ENCODE peak calls at places on chromosomes 5 and 9, in five cellular contexts. J, M, C, Q and T are unnamed samples.
A peak's percentile ranks its signal among the peaks of the same experiment; 100 is the strongest.

GRCh38 chr5:132378580-132378979 is 9.1 kb downstream of the SLC22A5 start:
- DNase-seq in J (no peak), M (no peak), C (no peak), Q (no peak), T (no peak)

GRCh38 chr5:56339732-56340131 is 106.6 kb upstream of the ANKRD55 start:
- DNase-seq in J (no peak), M (no peak), C (no peak), Q (no peak), T (no peak)

GRCh38 chr5:35058395-35058794 is 10.6 kb upstream of the AGXT2 start:
- DNase-seq in J (no peak), M (no peak), C (no peak), Q (no peak), T (no peak)

GRCh38 chr9:94627287-94627686 is 12.0 kb downstream of the FBP1 start:
- DNase-seq in J (no peak), M (no peak), C (no peak), Q (no peak), T (no peak)

GRCh38 chr9:27179245-27179870 is 70.3 kb downstream of the TEK start:
- DNase-seq in J (no peak), M (no peak), C (no peak), Q (no peak), T (no peak)

GRCh38 chr5:125450803-125451202 is 704.4 kb upstream of the ZNF608 start:
- DNase-seq in J (no peak), M (no peak), C (no peak), Q (no peak), T (no peak)

GRCh38 chr5:178460598-178461425 is 129.4 kb downstream of the COL23A1 start:
- DNase-seq in J (peak; percentile 35), M (peak; percentile 85), C (peak; percentile 89), Q (no peak), T (peak; percentile 76)

GRCh38 chr9:75238311-75238976 is 150.1 kb downstream of the OSTF1 start:
- DNase-seq in J (peak; percentile 28), M (peak; percentile 71), C (no peak), Q (no peak), T (peak; percentile 48)

GRCh38 chr9:5205071-5205470 is 19.6 kb upstream of the INSL6 start:
- DNase-seq in J (no peak), M (no peak), C (no peak), Q (no peak), T (no peak)

GRCh38 chr5:142056831-142057696 is 44.2 kb upstream of the GNPDA1 start:
- DNase-seq in J (no peak), M (no peak), C (no peak), Q (no peak), T (no peak)

GRCh38 chr5:149144637-149145036 is 3.3 kb downstream of the ABLIM3 start:
- DNase-seq in J (no peak), M (no peak), C (no peak), Q (no peak), T (no peak)

GRCh38 chr9:37840560-37841194 is 40.1 kb downstream of the DCAF10 start:
- DNase-seq in J (no peak), M (peak; percentile 53), C (no peak), Q (no peak), T (no peak)

GRCh38 chr5:150181035-150181434 is 8.8 kb upstream of the SLC6A7 start:
- DNase-seq in J (no peak), M (peak; percentile 80), C (no peak), Q (no peak), T (peak; percentile 76)
- H3K4me1 ChIP-seq in J (no peaks in the 10 kb centered on the region), M (peaks cover 12% of the 10 kb centered on the region), C (peaks cover 40% of the 10 kb centered on the region), Q (peaks cover 12% of the 10 kb centered on the region), T (peaks cover 96% of the 10 kb centered on the region)

GRCh38 chr9:134538856-134539562 is 102.6 kb upstream of the COL5A1 start:
- DNase-seq in J (no peak), M (no peak), C (peak; percentile 52), Q (no peak), T (no peak)
- H3K4me1 ChIP-seq in J (no peaks in the 10 kb centered on the region), M (no peaks in the 10 kb centered on the region), C (peaks cover 13% of the 10 kb centered on the region), Q (peaks cover 37% of the 10 kb centered on the region), T (peaks cover 28% of the 10 kb centered on the region)

GRCh38 chr5:135635471-135635870 is 56.7 kb upstream of the CXCL14 start:
- DNase-seq in J (no peak), M (no peak), C (no peak), Q (no peak), T (no peak)

GRCh38 chr5:135629164-135629563 is 50.4 kb upstream of the CXCL14 start:
- DNase-seq in J (no peak), M (no peak), C (no peak), Q (no peak), T (no peak)

GRCh38 chr5:135629666-135630065 is 50.9 kb upstream of the CXCL14 start:
- DNase-seq in J (no peak), M (no peak), C (no peak), Q (no peak), T (no peak)

GRCh38 chr5:135632806-135633205 is 54.0 kb upstream of the CXCL14 start:
- DNase-seq in J (no peak), M (no peak), C (no peak), Q (no peak), T (no peak)

DNA sequence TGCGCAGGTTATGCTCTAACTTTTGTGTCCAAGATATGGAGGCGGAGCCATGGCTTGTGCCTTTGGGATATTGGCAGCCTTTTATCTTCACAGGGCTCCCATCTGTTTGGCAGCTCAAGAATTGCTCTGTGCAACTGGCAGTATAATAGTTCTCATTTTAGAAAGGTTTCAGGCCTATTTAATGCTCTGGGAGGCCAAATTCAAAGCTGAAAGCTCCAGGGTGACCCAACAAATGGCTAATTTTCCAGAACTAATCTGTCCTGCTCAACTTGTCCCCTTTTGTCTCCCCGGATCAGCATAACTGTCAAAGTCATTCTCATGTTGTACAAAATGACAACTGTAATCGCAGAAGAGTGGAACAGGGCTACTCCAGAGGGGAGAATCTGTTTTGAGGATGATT is 52.6 kb upstream of the CXCL14 start:
- DNase-seq in J (no peak), M (no peak), C (no peak), Q (no peak), T (no peak)
- H3K4me1 ChIP-seq in J (no peaks in the 10 kb centered on the region), M (no peaks in the 10 kb centered on the region), C (no peaks in the 10 kb centered on the region), Q (peaks cover 5% of the 10 kb centered on the region), T (no peaks in the 10 kb centered on the region)

GRCh38 chr9:113990975-113991471 is 87.1 kb downstream of the AMBP start:
- DNase-seq in J (no peak), M (peak; percentile 41), C (no peak), Q (no peak), T (no peak)
- H3K4me1 ChIP-seq in J (no peaks in the 10 kb centered on the region), M (no peaks in the 10 kb centered on the region), C (peaks cover 45% of the 10 kb centered on the region), Q (peaks cover 21% of the 10 kb centered on the region), T (peaks cover 8% of the 10 kb centered on the region)

GRCh38 chr9:106869028-106869427 is 6.1 kb downstream of the ZNF462 start:
- DNase-seq in J (no peak), M (no peak), C (no peak), Q (no peak), T (no peak)
- H3K4me1 ChIP-seq in J (peaks cover 13% of the 10 kb centered on the region), M (no peaks in the 10 kb centered on the region), C (peaks cover 61% of the 10 kb centered on the region), Q (peaks cover 60% of the 10 kb centered on the region), T (peaks cover 74% of the 10 kb centered on the region)